ENCODE peak calls at places on chromosomes 11 and 22, in seven cellular contexts. S, F, R, E, A, N and T are unnamed samples.

GRCh38 chr11:70586261-70587094 is 188.1 kb downstream of the CTTN start:
- DNase-seq in F (no peak), A (no peak), E (no peak), S (no peak), N (no peak), R (no peak), T (no peak)

GRCh38 chr22:23110190-23110921 is 31.4 kb downstream of the RSPH14 start:
- DNase-seq in A (no peak), N (no peak), E (no peak), R (no peak), S (no peak), F (no peak), T (no peak)

GRCh38 chr11:32173435-32173834 is 82.6 kb downstream of the RCN1 start:
- DNase-seq in N (peak), S (no peak), A (no peak), E (peak), F (no peak), R (peak), T (no peak)

GRCh38 chr22:37176464-37177061 is 11.5 kb downstream of the C1QTNF6 start:
- DNase-seq in N (peak), E (no peak), R (no peak), A (no peak), S (no peak), F (no peak), T (peak)

GRCh38 chr11:110921742-110922200 is 209.5 kb upstream of the ARHGAP20 start:
- DNase-seq in S (no peak), A (no peak), E (no peak), R (peak), N (peak), F (no peak), T (no peak)

GRCh38 chr11:91664521-91664920 is 560.1 kb upstream of the FAT3 start:
- DNase-seq in E (no peak), S (no peak), F (no peak), R (no peak), N (no peak), A (no peak), T (no peak)

GRCh38 chr22:50502628-50503474 is 4.7 kb downstream of the LMF2 start:
- DNase-seq in S (no peak), F (no peak), N (no peak), R (no peak), E (no peak), A (no peak), T (no peak)

GRCh38 chr11:88623536-88623935 is 286.0 kb upstream of the CTSC start:
- DNase-seq in F (no peak), N (peak), R (no peak), A (no peak), E (no peak), S (no peak), T (no peak)

GRCh38 chr11:73204711-73205121 is 13.4 kb upstream of the P2RY2 start:
- DNase-seq in A (no peak), R (no peak), F (no peak), S (no peak), N (no peak), E (no peak), T (no peak)

GRCh38 chr11:2912498-2912897 is 16.7 kb downstream of the PHLDA2 start:
- DNase-seq in F (no peak), E (no peak), A (no peak), R (peak), S (no peak), N (peak), T (no peak)

GRCh38 chr11:69089258-69089657 is 40.5 kb downstream of the TPCN2 start:
- DNase-seq in F (no peak), N (peak), A (no peak), E (no peak), R (peak), S (no peak), T (no peak)

GRCh38 chr11:47056261-47056915 is 119.8 kb downstream of the CSTPP1 start:
- DNase-seq in R (no peak), F (no peak), S (no peak), N (peak), E (no peak), A (no peak), T (no peak)

GRCh38 chr11:92130432-92130831 is 94.2 kb upstream of the FAT3 start:
- DNase-seq in E (no peak), N (peak), R (no peak), F (no peak), A (no peak), S (no peak), T (no peak)

GRCh38 chr22:29478326-29479276 is 1.4 kb upstream of the NEFH start:
- DNase-seq in A (peak), R (peak), E (peak), N (peak), F (no peak), S (no peak), T (no peak)

GRCh38 chr11:32400196-32400595 is 35.1 kb downstream of the WT1 start:
- DNase-seq in N (peak), F (no peak), A (no peak), R (no peak), E (no peak), S (no peak), T (no peak)

GRCh38 chr11:115682901-115683300 is 178.7 kb upstream of the CADM1 start:
- DNase-seq in S (no peak), N (no peak), A (no peak), R (no peak), E (no peak), F (no peak), T (no peak)

GRCh38 chr22:44892803-44893730 is 116.7 kb downstream of the PHF21B start:
- DNase-seq in E (no peak), S (no peak), R (no peak), A (no peak), F (no peak), N (no peak), T (no peak)

GRCh38 chr11:60946601-60947265 is 5.2 kb downstream of the SLC15A3 start:
- DNase-seq in F (no peak), A (no peak), R (no peak), S (no peak), N (no peak), E (no peak), T (no peak)

GRCh38 chr11:102546427-102546826 is 15.9 kb upstream of the MMP7 start:
- DNase-seq in R (no peak), S (no peak), E (no peak), A (no peak), N (no peak), F (no peak), T (no peak)

GRCh38 chr11:117823294-117823940 is 1.1 kb downstream of the FXYD2 start:
- DNase-seq in A (no peak), R (no peak), S (no peak), E (peak), F (no peak), N (peak), T (no peak)

GRCh38 chr22:33400891-33401290 is 342.7 kb upstream of the SYN3 start:
- DNase-seq in S (no peak), F (no peak), N (no peak), E (no peak), A (no peak), R (no peak), T (no peak)

GRCh38 chr22:39170825-39171622 is 18.5 kb upstream of the CBX7 start:
- DNase-seq in A (peak), E (peak), R (peak), S (peak), N (peak), F (peak), T (peak)

GRCh38 chr11:67105964-67106363 is 13.1 kb upstream of the KDM2A start:
- DNase-seq in R (no peak), N (no peak), A (no peak), F (no peak), E (no peak), S (no peak), T (no peak)

GRCh38 chr11:62179995-62180394 is 10.0 kb upstream of the SCGB1D1 start:
- DNase-seq in S (no peak), N (no peak), F (no peak), A (no peak), E (no peak), R (no peak), T (no peak)

GRCh38 chr11:125514336-125515101 is 18.5 kb upstream of the FEZ1 start:
- DNase-seq in N (peak), E (peak), F (peak), A (peak), S (peak), R (no peak), T (no peak)

GRCh38 chr11:133815636-133816035 is 29.7 kb downstream of the SPATA19 start:
- DNase-seq in N (no peak), E (no peak), F (no peak), S (no peak), R (peak), A (no peak), T (no peak)

GRCh38 chr22:20063271-20064139 is 16.5 kb upstream of the DGCR8 start:
- DNase-seq in S (no peak), R (no peak), F (no peak), A (no peak), N (no peak), E (no peak), T (no peak)

GRCh38 chr11:72625746-72626636 is 48.2 kb downstream of the PDE2A start:
- DNase-seq in N (peak), F (no peak), E (no peak), R (peak), S (no peak), A (no peak), T (no peak)

GRCh38 chr11:114059984-114060401 is 482 bp downstream of the ZBTB16 start:
- DNase-seq in E (peak), F (no peak), N (peak), R (peak), S (no peak), A (no peak), T (no peak)

GRCh38 chr11:102099755-102100154 is 10.5 kb upstream of the YAP1 start:
- DNase-seq in R (no peak), E (no peak), A (no peak), F (no peak), S (no peak), N (no peak), T (no peak)